ENCODE peak calls at places on chromosomes 12 and 14, in four cellular contexts. One of them, this sample, is unnamed.

GRCh38 chr14:64541261-64541970 is 875 bp downstream of the HSPA2 start:
- DNase-seq in HepG2: no peak
- DNase-seq in WTC11: no peak
- DNase-seq in K562: no peak
- DNase-seq in this sample: no peak

GRCh38 chr12:68975811-68976210 is 42.8 kb upstream of the CPM start:
- DNase-seq in HepG2: no peak
- DNase-seq in WTC11: no peak
- DNase-seq in K562: no peak
- DNase-seq in this sample: no peak

GRCh38 chr12:67671419-67671818 is 22.9 kb downstream of the DYRK2 start:
- DNase-seq in HepG2: no peak
- DNase-seq in WTC11: no peak
- DNase-seq in K562: no peak
- DNase-seq in this sample: no peak

GRCh38 chr14:67270354-67270753 is 29.1 kb downstream of the PALS1 start:
- DNase-seq in HepG2: no peak
- DNase-seq in WTC11: no peak
- DNase-seq in K562: no peak
- DNase-seq in this sample: no peak

GRCh38 chr12:67681145-67681778 is 32.7 kb downstream of the DYRK2 start:
- DNase-seq in HepG2: no peak
- DNase-seq in WTC11: no peak
- DNase-seq in K562: no peak
- DNase-seq in this sample: no peak

GRCh38 chr12:124428136-124428791 is 133.4 kb downstream of the RFLNA start:
- DNase-seq in HepG2: no peak
- DNase-seq in WTC11: no peak
- DNase-seq in K562: no peak
- DNase-seq in this sample: no peak

GRCh38 chr12:56836317-56836716 is 73.2 kb downstream of the HSD17B6 start:
- DNase-seq in HepG2: no peak
- DNase-seq in WTC11: no peak
- DNase-seq in K562: no peak
- DNase-seq in this sample: no peak

GRCh38 chr12:124734224-124734788 is 129.4 kb downstream of the SCARB1 start:
- DNase-seq in HepG2: peak
- DNase-seq in WTC11: peak
- DNase-seq in K562: peak
- DNase-seq in this sample: peak

GRCh38 chr14:31270196-31270772 is 62.7 kb upstream of the HECTD1 start:
- DNase-seq in HepG2: peak
- DNase-seq in WTC11: peak
- DNase-seq in K562: no peak
- DNase-seq in this sample: no peak

GRCh38 chr12:76685246-76685678 is 78.7 kb upstream of the ZDHHC17 start:
- DNase-seq in HepG2: no peak
- DNase-seq in WTC11: peak
- DNase-seq in K562: no peak
- DNase-seq in this sample: no peak

GRCh38 chr14:99809864-99810854 is 16.9 kb downstream of the EML1 start:
- DNase-seq in HepG2: peak
- DNase-seq in WTC11: no peak
- DNase-seq in K562: no peak
- DNase-seq in this sample: no peak

GRCh38 chr12:38543151-38543550 is 226.6 kb downstream of the ALG10B start:
- DNase-seq in HepG2: no peak
- DNase-seq in WTC11: no peak
- DNase-seq in K562: no peak
- DNase-seq in this sample: no peak

GRCh38 chr14:26448181-26448855 is 149.5 kb downstream of the NOVA1 start:
- DNase-seq in HepG2: no peak
- DNase-seq in WTC11: peak
- DNase-seq in K562: no peak
- DNase-seq in this sample: no peak

GRCh38 chr14:49861923-49862673 is 9.5 kb upstream of the NEMF start:
- DNase-seq in HepG2: peak
- DNase-seq in WTC11: peak
- DNase-seq in K562: peak
- DNase-seq in this sample: peak

GRCh38 chr14:26993541-26993940 is 395.7 kb upstream of the NOVA1 start:
- DNase-seq in HepG2: no peak
- DNase-seq in WTC11: no peak
- DNase-seq in K562: no peak
- DNase-seq in this sample: no peak

GRCh38 chr12:48165089-48166031 is 8.0 kb upstream of the ASB8 start:
- DNase-seq in HepG2: peak
- DNase-seq in WTC11: peak
- DNase-seq in K562: peak
- DNase-seq in this sample: peak

GRCh38 chr14:104399432-104400155 is 180.0 kb upstream of the C14orf180 start:
- DNase-seq in HepG2: no peak
- DNase-seq in WTC11: no peak
- DNase-seq in K562: no peak
- DNase-seq in this sample: no peak

GRCh38 chr14:102777711-102778615 is 714 bp downstream of the TRAF3 start:
- DNase-seq in HepG2: no peak
- DNase-seq in WTC11: no peak
- DNase-seq in K562: peak
- DNase-seq in this sample: no peak

GRCh38 chr12:132608231-132609171 is 1.9 kb downstream of the LRCOL1 start:
- DNase-seq in HepG2: peak
- DNase-seq in WTC11: no peak
- DNase-seq in K562: no peak
- DNase-seq in this sample: no peak

DNA sequence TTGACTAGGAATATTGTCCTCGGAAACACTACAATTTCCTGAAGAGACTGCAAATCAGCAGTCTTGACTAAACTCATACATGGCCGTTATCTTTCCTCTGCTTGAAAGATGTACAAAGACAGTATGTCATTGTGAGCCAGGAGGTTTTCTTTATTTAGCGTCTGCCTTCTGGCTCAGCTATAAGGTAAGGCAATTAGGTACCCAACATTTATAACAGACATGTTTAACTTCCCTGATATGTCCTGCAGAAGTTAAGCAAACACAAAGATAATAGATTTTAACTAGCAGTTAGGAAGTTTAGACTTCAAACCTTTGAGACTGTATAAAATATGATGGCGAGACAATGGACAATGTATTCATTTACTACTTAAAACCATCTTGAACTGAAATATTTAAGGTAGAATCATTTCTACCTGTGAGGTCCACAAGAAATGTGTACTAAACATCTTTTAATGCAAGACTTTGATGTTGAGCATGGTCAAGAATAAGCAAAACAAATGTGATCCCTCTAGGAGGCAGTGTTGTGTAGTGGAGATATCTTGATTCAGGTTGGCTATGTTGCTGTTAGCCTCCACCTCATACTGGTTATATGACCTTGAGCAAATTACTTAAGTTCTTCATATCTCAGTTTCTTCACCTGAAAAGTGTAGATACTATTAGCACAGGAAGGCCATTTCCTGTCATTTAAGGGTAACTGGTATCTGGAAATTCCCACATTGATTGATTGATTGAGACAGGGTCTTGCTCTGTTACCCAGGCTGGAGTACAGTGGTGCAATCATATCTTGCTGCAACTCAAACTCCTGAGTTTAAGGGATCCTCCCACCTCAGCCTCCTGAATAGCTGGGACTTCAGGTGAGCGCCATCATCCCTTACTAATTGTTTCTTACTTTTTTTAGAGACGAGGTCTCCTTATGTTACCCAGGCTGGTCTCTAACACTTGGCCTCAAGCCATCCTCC is 96.3 kb upstream of the EEA1 start:
- DNase-seq in HepG2: no peak
- DNase-seq in WTC11: no peak
- DNase-seq in K562: peak
- DNase-seq in this sample: peak
- TF ChIP-seq ELF4 in HepG2: no peak
- TF ChIP-seq ELF4 in WTC11: no peak
- TF ChIP-seq ELF4 in K562: no peak
- TF ChIP-seq ELF4 in this sample: no peak

GRCh38 chr12:10018390-10018789 is 8.0 kb downstream of the CLEC12B start:
- DNase-seq in HepG2: no peak
- DNase-seq in WTC11: no peak
- DNase-seq in K562: no peak
- DNase-seq in this sample: no peak
- TF ChIP-seq ELF4 in HepG2: no peak
- TF ChIP-seq ELF4 in WTC11: no peak
- TF ChIP-seq ELF4 in K562: no peak
- TF ChIP-seq ELF4 in this sample: no peak

GRCh38 chr14:105760691-105761344 is 234.4 kb downstream of the TMEM121 start:
- DNase-seq in HepG2: no peak
- DNase-seq in WTC11: no peak
- DNase-seq in K562: no peak
- DNase-seq in this sample: no peak
- TF ChIP-seq ELF4 in HepG2: no peak
- TF ChIP-seq ELF4 in WTC11: no peak
- TF ChIP-seq ELF4 in K562: no peak
- TF ChIP-seq ELF4 in this sample: no peak

GRCh38 chr12:70197362-70197744 is 45.9 kb upstream of the CNOT2 start:
- DNase-seq in HepG2: no peak
- DNase-seq in WTC11: no peak
- DNase-seq in K562: no peak
- DNase-seq in this sample: no peak
- TF ChIP-seq ELF4 in HepG2: no peak
- TF ChIP-seq ELF4 in WTC11: no peak
- TF ChIP-seq ELF4 in K562: no peak
- TF ChIP-seq ELF4 in this sample: no peak

DNA sequence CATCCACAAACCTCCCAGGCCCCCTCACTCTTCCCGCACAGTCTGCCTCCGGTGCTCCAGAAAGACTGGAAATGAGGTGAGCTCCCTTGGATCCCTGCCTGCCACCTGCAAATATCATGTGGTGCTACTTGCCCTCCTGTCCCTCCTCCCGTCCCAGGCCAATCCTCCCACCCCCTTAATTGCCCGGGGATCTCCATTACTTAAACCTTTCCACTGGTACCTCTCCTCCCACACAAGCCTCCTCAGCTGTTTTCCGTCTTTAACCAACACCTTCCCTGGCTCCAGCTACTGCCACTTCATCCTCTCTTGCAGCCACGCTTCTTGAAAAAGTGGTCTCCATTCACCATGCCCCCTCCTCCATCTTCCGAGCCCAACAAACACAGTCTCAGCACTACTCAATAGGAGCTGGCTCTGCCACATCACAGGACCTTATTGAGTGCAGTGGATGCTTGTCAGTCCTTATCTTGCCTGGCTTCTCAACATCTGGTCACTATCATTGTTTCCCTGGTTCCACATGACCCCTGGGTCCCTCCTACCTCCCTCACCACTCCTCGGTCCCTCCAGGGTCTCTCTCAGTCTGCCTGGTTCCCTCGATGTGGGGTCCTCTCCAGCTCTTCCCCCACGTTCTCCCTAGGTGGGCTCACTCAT is 11.5 kb downstream of the FAIM2 start:
- DNase-seq in HepG2: no peak
- DNase-seq in WTC11: no peak
- DNase-seq in K562: peak
- DNase-seq in this sample: no peak
- TF ChIP-seq ELF4 in HepG2: no peak
- TF ChIP-seq ELF4 in WTC11: no peak
- TF ChIP-seq ELF4 in K562: no peak
- TF ChIP-seq ELF4 in this sample: no peak

GRCh38 chr12:126117502-126117901 is 1052.3 kb downstream of the AACS start:
- DNase-seq in HepG2: no peak
- DNase-seq in WTC11: no peak
- DNase-seq in K562: no peak
- DNase-seq in this sample: no peak
- TF ChIP-seq ELF4 in HepG2: no peak
- TF ChIP-seq ELF4 in WTC11: no peak
- TF ChIP-seq ELF4 in K562: no peak
- TF ChIP-seq ELF4 in this sample: no peak

DNA sequence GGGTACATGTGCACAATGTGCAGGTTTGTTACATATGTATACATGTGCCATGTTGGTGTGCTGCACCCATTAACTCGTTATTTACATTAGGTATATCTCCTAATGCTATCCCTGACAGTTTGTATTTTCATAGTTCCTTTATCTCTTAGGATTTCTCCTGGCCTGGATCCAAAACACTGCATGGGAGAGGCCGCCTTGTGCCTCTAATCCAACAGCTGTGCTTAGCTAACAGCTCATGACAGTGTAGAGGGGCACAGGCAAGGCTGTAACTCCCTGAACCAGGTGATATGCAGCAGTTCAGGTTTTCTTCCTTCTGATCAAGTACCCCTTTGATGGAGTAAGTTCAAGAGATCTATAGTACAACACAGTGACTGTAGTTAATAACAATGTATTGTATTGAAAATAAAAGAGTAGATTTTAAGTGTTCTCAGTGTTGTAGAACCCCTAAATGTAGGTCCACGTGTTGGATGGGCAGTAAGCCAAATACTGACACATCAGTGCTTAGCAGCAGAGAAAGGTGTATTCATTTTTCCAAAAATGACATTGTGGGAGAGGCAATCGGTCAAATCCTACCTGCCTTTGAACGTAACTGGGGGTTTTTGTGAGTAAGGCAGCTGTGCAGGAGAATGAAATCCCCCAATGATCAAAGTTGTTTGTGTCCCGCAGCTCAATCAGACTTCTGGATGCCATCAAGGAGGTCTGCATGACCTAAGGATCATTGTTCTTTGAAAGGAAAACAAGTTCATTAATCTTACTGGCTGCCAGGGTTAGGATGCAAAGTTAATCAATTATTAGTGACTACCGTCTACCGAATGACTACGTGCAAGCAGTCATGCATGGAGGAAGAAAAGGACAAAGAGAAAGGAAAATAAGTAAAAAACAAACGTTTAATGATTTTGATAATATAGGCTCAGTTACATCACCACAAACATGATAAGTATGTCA is 89.3 kb upstream of the FGD4 start:
- DNase-seq in HepG2: no peak
- DNase-seq in WTC11: no peak
- DNase-seq in K562: no peak
- DNase-seq in this sample: no peak
- TF ChIP-seq ELF4 in HepG2: no peak
- TF ChIP-seq ELF4 in WTC11: no peak
- TF ChIP-seq ELF4 in K562: no peak
- TF ChIP-seq ELF4 in this sample: no peak

DNA sequence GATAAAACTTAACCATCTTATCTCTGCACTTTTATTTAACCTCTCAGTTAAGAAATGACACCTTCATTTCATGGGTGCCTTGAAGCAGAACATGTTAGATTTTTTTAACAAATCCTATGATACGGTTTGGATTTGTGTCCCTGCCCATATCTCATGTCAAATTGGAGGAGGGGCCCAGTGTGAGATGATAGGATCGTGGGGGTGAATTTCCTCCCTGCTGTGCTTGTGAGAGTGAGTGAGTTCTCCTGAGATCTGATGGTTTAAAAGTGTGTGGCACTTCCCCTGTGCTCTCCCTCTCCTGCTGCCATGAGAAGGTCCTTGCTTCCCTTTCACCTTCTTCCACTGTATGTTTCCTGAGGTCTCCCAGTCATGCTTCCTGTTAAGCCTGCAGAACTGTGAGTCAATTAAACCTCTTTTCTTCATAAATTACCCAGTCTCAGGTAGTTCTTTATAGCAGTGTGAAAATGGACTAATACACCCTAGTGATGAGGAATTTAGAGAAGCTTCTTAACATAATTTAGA is 97.0 kb downstream of the BCAT1 start:
- DNase-seq in HepG2: no peak
- DNase-seq in WTC11: no peak
- DNase-seq in K562: no peak
- DNase-seq in this sample: no peak
- TF ChIP-seq ELF4 in HepG2: no peak
- TF ChIP-seq ELF4 in WTC11: no peak
- TF ChIP-seq ELF4 in K562: no peak
- TF ChIP-seq ELF4 in this sample: no peak

This sample was measured in HEK293T.